ENCODE peak calls at places on chromosome 17, in five cellular contexts. J, C, E, G and O are unnamed samples.

GRCh38 chr17:76292567-76292966 is 15.5 kb downstream of the QRICH2 start:
- DNase-seq in J (no peak), C (no peak), E (no peak), G (no peak), O (no peak)

GRCh38 chr17:61551255-61551742 is 39.7 kb downstream of the NACA2 start:
- DNase-seq in J (no peak), C (no peak), E (no peak), G (no peak), O (no peak)

GRCh38 chr17:17570207-17570797 is 21.2 kb downstream of the PEMT start:
- DNase-seq in J (no peak), C (no peak), E (peak), G (no peak), O (peak)

GRCh38 chr17:17151962-17152361 is 54.2 kb downstream of the PLD6 start:
- DNase-seq in J (no peak), C (peak), E (peak), G (no peak), O (no peak)

GRCh38 chr17:65554568-65555223 is 6.8 kb downstream of the AXIN2 start:
- DNase-seq in J (no peak), C (no peak), E (peak), G (no peak), O (no peak)

GRCh38 chr17:74866198-74866835 is 6.5 kb downstream of the FDXR start:
- DNase-seq in J (no peak), C (no peak), E (no peak), G (no peak), O (no peak)

GRCh38 chr17:29238133-29238850 is 8.4 kb upstream of the CRYBA1 start:
- DNase-seq in J (no peak), C (no peak), E (no peak), G (no peak), O (no peak)

GRCh38 chr17:7445011-7445927 is at the start of gene CHRNB1:
- DNase-seq in J (no peak), C (no peak), E (peak), G (peak), O (no peak)

GRCh38 chr17:75396781-75397180 is 8.7 kb downstream of the GRB2 start:
- DNase-seq in J (no peak), C (no peak), E (no peak), G (no peak), O (no peak)

GRCh38 chr17:79664925-79665738 is 54.3 kb upstream of the RBFOX3 start:
- DNase-seq in J (no peak), C (no peak), E (no peak), G (no peak), O (no peak)

GRCh38 chr17:8384801-8385335 is 1.9 kb upstream of the RPL26 start:
- DNase-seq in J (no peak), C (peak), E (no peak), G (no peak), O (no peak)

GRCh38 chr17:72004476-72005331 is 116.1 kb upstream of the SOX9 start:
- DNase-seq in J (peak), C (no peak), E (no peak), G (no peak), O (no peak)

GRCh38 chr17:57296231-57296630 is 39.9 kb downstream of the MSI2 start:
- DNase-seq in J (no peak), C (no peak), E (no peak), G (no peak), O (no peak)

GRCh38 chr17:79053251-79053925 is 21.2 kb upstream of the ENGASE start:
- DNase-seq in J (no peak), C (no peak), E (no peak), G (no peak), O (no peak)

GRCh38 chr17:26792486-26792885 is 501.4 kb upstream of the WSB1 start:
- DNase-seq in J (peak), C (no peak), E (no peak), G (no peak), O (no peak)

GRCh38 chr17:29918016-29918415 is 12.0 kb downstream of the SSH2 start:
- DNase-seq in J (no peak), C (no peak), E (no peak), G (no peak), O (no peak)

GRCh38 chr17:9904277-9905077 is 594 bp downstream of the RCVRN start:
- DNase-seq in J (no peak), C (no peak), E (no peak), G (no peak), O (no peak)

GRCh38 chr17:1029196-1029911 is 32.4 kb downstream of the TIMM22 start:
- DNase-seq in J (no peak), C (no peak), E (peak), G (no peak), O (no peak)

GRCh38 chr17:40326014-40326831 is 17.2 kb downstream of the RARA start:
- DNase-seq in J (no peak), C (no peak), E (no peak), G (no peak), O (no peak)

GRCh38 chr17:5584383-5584951 is at the start of gene NLRP1:
- DNase-seq in J (peak), C (peak), E (peak), G (no peak), O (no peak)

GRCh38 chr17:74815671-74816370 is 39.7 kb upstream of the NAT9 start:
- DNase-seq in J (no peak), C (no peak), E (no peak), G (no peak), O (no peak)

GRCh38 chr17:74527756-74528155 is 3.5 kb downstream of the CD300LB start:
- DNase-seq in J (no peak), C (no peak), E (no peak), G (no peak), O (no peak)

GRCh38 chr17:76492989-76493501 is 8.2 kb downstream of the RHBDF2 start:
- DNase-seq in J (peak), C (no peak), E (peak), G (no peak), O (no peak)

GRCh38 chr17:75155191-75155601 is 884 bp upstream of the JPT1 start:
- DNase-seq in J (no peak), C (no peak), E (no peak), G (no peak), O (no peak)

GRCh38 chr17:77872199-77872598 is 86.3 kb upstream of the TNRC6C start:
- DNase-seq in J (no peak), C (no peak), E (no peak), G (no peak), O (no peak)

GRCh38 chr17:924711-925480 is 54.7 kb downstream of the NXN start:
- DNase-seq in J (no peak), C (no peak), E (no peak), G (no peak), O (no peak)

GRCh38 chr17:36590082-36590481 is 1.6 kb upstream of the DHRS11 start:
- DNase-seq in J (no peak), C (no peak), E (no peak), G (no peak), O (no peak)

GRCh38 chr17:63983326-63983725 is 10.6 kb upstream of the SCN4A start:
- DNase-seq in J (no peak), C (no peak), E (no peak), G (no peak), O (no peak)

GRCh38 chr17:72111374-72111773 is 9.4 kb upstream of the SOX9 start:
- DNase-seq in J (no peak), C (no peak), E (no peak), G (no peak), O (no peak)

GRCh38 chr17:42744283-42744805 is 496 bp downstream of the EZH1 start:
- DNase-seq in J (peak), C (no peak), E (peak), G (no peak), O (peak)

GRCh38 chr17:37774508-37774907 is 29.6 kb upstream of the HNF1B start:
- DNase-seq in J (peak), C (no peak), E (no peak), G (no peak), O (no peak)

GRCh38 chr17:42285346-42286050 is 2.8 kb upstream of the STAT5A start:
- DNase-seq in J (no peak), C (no peak), E (no peak), G (no peak), O (no peak)

GRCh38 chr17:42819939-42820535 is 4.0 kb downstream of the BECN1 start:
- DNase-seq in J (no peak), C (no peak), E (no peak), G (peak), O (no peak)

GRCh38 chr17:17682293-17682736 is 1.1 kb downstream of the RAI1 start:
- DNase-seq in J (no peak), C (no peak), E (no peak), G (peak), O (no peak)

GRCh38 chr17:17121162-17121561 is 78.9 kb downstream of the MPRIP start:
- DNase-seq in J (no peak), C (no peak), E (no peak), G (no peak), O (no peak)

GRCh38 chr17:34580685-34581445 is 1.5 kb downstream of the TMEM132E start:
- DNase-seq in J (no peak), C (no peak), E (no peak), G (no peak), O (no peak)
- TF ChIP-seq CTCF in J (no peak), C (no peak), E (no peak), G (no peak), O (no peak)

GRCh38 chr17:28226563-28226962 is 92.4 kb upstream of the TMEM97 start:
- DNase-seq in J (no peak), C (no peak), E (no peak), G (no peak), O (no peak)

GRCh38 chr17:28230011-28230410 is 89.0 kb upstream of the TMEM97 start:
- DNase-seq in J (no peak), C (no peak), E (no peak), G (no peak), O (no peak)

GRCh38 chr17:28228986-28229729 is 89.8 kb upstream of the TMEM97 start:
- DNase-seq in J (no peak), C (no peak), E (no peak), G (no peak), O (no peak)

GRCh38 chr17:28227278-28228108 is 91.5 kb upstream of the TMEM97 start:
- DNase-seq in J (no peak), C (no peak), E (no peak), G (peak), O (no peak)

DNA sequence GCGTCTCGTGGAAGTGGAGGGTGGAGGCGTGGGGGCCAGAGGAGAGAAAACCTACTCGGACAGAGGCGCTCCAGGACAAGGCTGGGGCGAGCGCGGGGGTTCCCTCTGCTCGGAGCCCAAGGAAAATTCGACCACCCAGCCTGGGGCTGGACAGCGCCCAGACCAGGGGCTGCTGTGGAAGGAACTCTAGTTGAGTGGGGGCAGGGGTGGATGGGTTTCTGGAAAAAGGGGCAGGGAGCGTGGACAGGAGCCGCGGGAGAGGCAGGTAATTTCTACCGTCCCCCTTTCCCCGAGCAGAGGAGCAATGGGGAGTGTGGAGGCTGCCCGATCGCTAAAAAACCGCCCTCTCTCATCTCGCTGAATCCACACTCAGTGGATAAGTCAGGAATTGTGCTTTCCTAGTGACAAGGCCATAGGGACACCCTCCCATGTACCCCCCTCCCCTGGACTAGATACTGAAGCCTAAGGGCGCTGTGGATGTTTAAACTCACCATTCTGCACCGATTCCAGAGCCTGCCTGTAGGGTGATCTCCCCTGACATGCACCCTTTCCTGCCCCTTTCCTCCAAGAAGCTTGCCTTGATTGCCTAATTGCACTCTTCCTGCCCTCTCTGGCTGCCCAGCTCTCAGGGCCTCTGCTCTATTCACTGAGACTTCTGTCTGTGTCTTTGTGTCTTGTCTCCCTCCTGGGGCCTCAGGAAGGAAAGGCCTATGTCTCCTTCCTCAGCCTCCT is 90.7 kb upstream of the TMEM97 start:
- DNase-seq in J (no peak), C (no peak), E (no peak), G (no peak), O (no peak)
- TF ChIP-seq CTCF in J (no peak), C (no peak), E (no peak), G (peak), O (no peak)

DNA sequence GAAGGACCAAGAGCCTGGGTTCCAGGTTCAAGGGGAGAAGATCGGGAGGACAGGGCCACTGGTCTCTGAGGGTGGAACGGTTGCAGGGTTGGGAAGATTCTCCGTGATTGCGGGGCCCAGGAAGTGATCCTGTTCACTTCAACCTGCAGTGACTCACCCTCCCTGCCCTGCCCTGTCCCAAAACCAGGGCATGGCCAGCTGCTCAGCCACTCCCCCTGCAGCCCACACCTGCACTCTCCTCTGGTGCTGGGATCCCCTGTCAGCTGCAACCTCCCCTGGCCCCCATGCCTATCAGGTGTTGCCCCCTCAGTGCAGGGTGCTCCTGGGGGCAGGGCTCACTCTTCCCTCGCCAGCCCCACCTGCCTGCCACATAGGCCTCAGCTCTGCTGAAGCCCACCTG is 1.1 kb downstream of the RUNDC3A start:
- DNase-seq in J (no peak), C (no peak), E (no peak), G (no peak), O (no peak)
- TF ChIP-seq CTCF in J (no peak), C (no peak), E (no peak), G (no peak), O (no peak)

DNA sequence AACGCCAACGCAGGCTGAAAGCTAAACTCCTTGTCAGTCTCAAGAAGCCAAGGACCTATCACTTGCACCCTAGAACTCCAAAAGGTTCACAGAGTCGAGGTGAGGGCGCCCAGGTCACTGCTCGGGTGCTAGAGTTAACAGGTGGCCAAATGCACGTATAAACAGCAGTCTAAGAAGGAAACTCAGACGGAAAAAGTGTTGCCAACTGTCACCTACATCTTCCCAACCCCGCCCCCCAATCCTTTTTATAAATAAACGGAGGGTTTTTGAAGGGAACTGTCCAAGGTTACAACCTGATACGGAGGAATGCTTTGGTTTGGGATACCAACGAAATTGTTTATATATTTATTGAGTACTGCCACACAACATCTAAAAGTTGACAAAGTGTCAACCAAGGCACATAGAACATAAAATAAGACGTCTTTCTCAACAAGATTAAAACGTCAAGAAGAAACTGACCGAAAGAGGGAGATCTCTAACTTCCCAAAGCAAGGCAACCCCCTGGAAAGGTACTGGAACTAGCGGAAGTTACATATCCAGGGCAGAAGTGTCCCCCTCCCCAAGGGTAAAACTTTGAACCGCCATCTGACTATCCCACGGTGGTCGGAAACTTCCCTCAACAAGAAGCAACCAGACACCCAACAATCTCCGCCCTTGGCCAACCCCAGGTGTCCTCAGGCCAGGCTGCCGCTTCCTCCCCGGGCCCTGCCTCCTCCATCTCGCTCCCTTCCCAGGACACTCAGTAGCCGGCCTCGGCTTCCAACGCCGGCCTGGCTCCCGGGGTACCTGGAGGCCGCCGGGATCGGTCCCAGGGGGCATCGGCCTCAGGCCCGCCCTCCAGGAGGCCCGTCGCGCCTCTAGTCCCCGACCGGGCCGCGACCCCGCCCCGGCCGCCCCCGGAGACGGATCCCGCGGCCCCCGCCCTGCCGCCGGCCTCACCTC is 982 bp downstream of the SPAG9 start:
- DNase-seq in J (no peak), C (no peak), E (peak), G (peak), O (no peak)
- TF ChIP-seq CTCF in J (peak), C (peak), E (no peak), G (no peak), O (peak)

DNA sequence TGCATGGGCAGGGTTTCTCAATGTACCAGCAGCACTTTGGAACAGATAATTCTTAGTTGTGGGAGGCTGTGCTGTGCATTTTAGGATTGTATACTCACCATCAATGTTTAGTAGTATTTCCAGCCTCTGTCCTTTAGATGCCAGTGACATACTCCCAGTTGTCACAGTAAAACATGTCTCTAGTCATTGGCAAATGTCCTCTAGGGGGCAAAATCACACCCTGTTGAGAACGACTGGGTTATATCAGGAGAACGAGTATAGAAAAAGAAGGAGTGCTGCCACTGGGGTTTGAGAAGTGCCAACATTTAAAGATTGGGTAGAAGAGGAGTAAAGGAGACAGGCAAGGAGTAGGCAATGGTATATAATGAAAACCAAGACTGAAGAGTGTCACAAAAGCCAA is 37.9 kb upstream of the SMIM36 start:
- DNase-seq in J (no peak), C (no peak), E (no peak), G (no peak), O (no peak)
- TF ChIP-seq CTCF in J (peak), C (peak), E (no peak), G (peak), O (peak)

DNA sequence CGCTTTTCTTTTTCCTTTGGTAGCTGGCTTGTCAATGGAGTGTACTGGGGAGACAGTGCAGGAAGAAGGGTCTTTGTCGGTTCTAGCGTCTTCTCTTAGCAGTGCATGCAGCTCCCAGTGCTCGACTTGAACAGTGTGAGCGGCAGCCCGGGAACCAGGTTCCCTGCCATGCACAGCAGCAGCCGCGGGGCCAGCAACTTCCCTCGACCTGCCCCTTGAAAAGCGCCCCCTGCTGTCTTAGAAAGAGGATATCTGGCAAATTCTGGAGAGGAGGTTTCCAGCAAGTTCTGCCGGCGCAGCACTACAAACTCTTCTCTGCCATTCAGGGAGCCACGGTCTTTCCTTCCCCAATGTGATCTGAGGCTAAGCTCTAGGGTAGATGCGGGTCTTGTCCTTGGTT is 451.5 kb downstream of the PMP22 start:
- DNase-seq in J (no peak), C (no peak), E (no peak), G (no peak), O (no peak)
- TF ChIP-seq CTCF in J (no peak), C (no peak), E (no peak), G (peak), O (no peak)

DNA sequence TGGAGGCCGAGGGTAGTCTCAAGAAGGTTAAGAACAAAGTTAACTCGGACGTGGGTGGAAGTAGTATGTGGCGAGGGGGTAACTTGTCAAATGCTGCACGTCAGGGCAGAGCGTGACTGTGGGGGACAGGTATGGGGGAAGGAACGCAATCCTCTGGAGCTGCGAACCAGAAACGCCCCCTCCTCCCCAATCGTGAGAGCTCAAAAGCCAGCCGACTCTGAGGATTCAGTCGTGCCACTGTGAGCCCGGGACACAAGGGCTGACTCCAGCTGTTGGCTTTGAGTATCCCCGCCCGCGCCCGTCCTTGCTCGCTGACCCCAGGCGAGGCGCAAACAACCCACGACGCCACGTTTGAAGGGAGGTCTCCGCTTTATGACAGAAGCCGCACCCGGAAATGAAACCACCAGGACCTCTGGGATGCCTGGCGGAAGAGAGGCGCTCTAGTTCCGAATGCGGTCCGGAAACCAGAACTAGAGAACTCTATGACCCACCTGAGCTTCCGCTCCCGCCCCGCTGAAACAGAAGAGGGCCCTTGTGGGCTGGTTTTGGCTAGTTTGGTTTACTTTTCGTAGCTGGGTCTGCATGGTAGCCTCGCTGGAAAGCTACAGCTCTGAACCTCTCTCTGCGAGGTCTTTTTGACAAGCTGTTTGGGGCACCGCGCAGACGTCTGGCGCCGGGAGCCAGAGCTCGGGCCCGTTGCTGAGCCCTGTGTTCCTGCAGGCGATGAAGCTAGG is at the start of gene PEX12:
- DNase-seq in J (peak), C (peak), E (peak), G (peak), O (peak)
- TF ChIP-seq CTCF in J (no peak), C (no peak), E (no peak), G (no peak), O (no peak)